ENCODE peak calls at places on chromosomes 12 and 14, in eight cellular contexts. T is GM12878, P is K562, Y is A549, H is IMR-90, D is SK-N-SH, N is HepG2, W is H1. Q is an unnamed sample.

GRCh38 chr14:31479026-31479425 is 8.8 kb downstream of the GPR33 start:
- DNase-seq in T (no peak), P (no peak), Y (no peak), H (no peak), D (no peak), N (no peak), W (no peak), Q (no peak)

GRCh38 chr12:132145334-132145733 is 1.1 kb downstream of the NOC4L start:
- DNase-seq in T (no peak), P (no peak), Y (no peak), H (no peak), D (peak; percentile 7), N (no peak), W (no peak), Q (no peak)

GRCh38 chr14:64536488-64537245 is 3.9 kb upstream of the HSPA2 start:
- DNase-seq in T (no peak), P (no peak), Y (peak; percentile 39), H (peak; percentile 46), D (no peak), N (peak; percentile 28), W (no peak), Q (no peak)

GRCh38 chr12:2754208-2754607 is 40.6 kb upstream of the FKBP4 start:
- DNase-seq in T (no peak), P (no peak), Y (no peak), H (no peak), D (peak; percentile 54), N (no peak), W (no peak), Q (no peak)

GRCh38 chr12:13194462-13195110 is 1.9 kb upstream of the EMP1 start:
- DNase-seq in T (no peak), P (no peak), Y (no peak), H (no peak), D (peak; percentile 52), N (no peak), W (no peak), Q (no peak)

GRCh38 chr14:50768693-50769092 is 62.3 kb downstream of the NIN start:
- DNase-seq in T (no peak), P (no peak), Y (no peak), H (peak; percentile 35), D (no peak), N (no peak), W (no peak), Q (no peak)

GRCh38 chr12:117821480-117822175 is 147.2 kb downstream of the KSR2 start:
- DNase-seq in T (no peak), P (no peak), Y (no peak), H (no peak), D (no peak), N (no peak), W (no peak), Q (no peak)

GRCh38 chr12:123973552-123974341 is 732 bp downstream of the ZNF664 start:
- DNase-seq in T (no peak), P (no peak), Y (peak; percentile 39), H (peak; percentile 10), D (peak; percentile 70), N (peak; percentile 21), W (peak; percentile 62), Q (peak; percentile 58)

GRCh38 chr12:70052476-70052875 is 190.8 kb upstream of the CNOT2 start:
- DNase-seq in T (no peak), P (no peak), Y (no peak), H (no peak), D (no peak), N (no peak), W (no peak), Q (no peak)

GRCh38 chr14:105444859-105445258 is 25.2 kb downstream of the MTA1 start:
- DNase-seq in T (no peak), P (no peak), Y (no peak), H (no peak), D (no peak), N (no peak), W (no peak), Q (no peak)

GRCh38 chr12:91179315-91179714 is 3.3 kb downstream of the DCN start:
- DNase-seq in T (no peak), P (no peak), Y (no peak), H (peak; percentile 21), D (no peak), N (no peak), W (no peak), Q (no peak)

GRCh38 chr12:85825751-85826150 is 10.5 kb downstream of the RASSF9 start:
- DNase-seq in T (no peak), P (no peak), Y (no peak), H (no peak), D (no peak), N (no peak), W (no peak), Q (no peak)

GRCh38 chr12:19419086-19419485 is 20.2 kb upstream of the AEBP2 start:
- DNase-seq in T (no peak), P (no peak), Y (no peak), H (no peak), D (no peak), N (no peak), W (no peak), Q (no peak)

GRCh38 chr12:103560604-103561101 is 26.4 kb upstream of the STAB2 start:
- DNase-seq in T (no peak), P (no peak), Y (peak; percentile 99), H (peak; percentile 98), D (no peak), N (peak; percentile 72), W (no peak), Q (no peak)

GRCh38 chr12:13000616-13000934 is 510 bp upstream of the HEBP1 start:
- DNase-seq in T (no peak), P (no peak), Y (peak; percentile 45), H (no peak), D (peak; percentile 74), N (no peak), W (no peak), Q (no peak)

GRCh38 chr12:80187660-80188090 is 88.3 kb downstream of the OTOGL start:
- DNase-seq in T (peak; percentile 40), P (no peak), Y (no peak), H (peak; percentile 41), D (no peak), N (no peak), W (no peak), Q (no peak)

GRCh38 chr14:106564058-106564643 is 1037.8 kb downstream of the TMEM121 start:
- DNase-seq in T (no peak), P (peak; percentile 32), Y (peak; percentile 41), H (no peak), D (peak; percentile 45), N (peak; percentile 43), W (peak; percentile 49), Q (no peak)

GRCh38 chr14:91138511-91139359 is 24.9 kb downstream of the DGLUCY start:
- DNase-seq in T (no peak), P (peak; percentile 40), Y (peak; percentile 62), H (no peak), D (no peak), N (peak; percentile 40), W (peak; percentile 66), Q (peak; percentile 47)

GRCh38 chr12:41014643-41015020 is 173.5 kb upstream of the PDZRN4 start:
- DNase-seq in T (no peak), P (no peak), Y (peak; percentile 52), H (peak; percentile 0), D (no peak), N (no peak), W (no peak), Q (no peak)

GRCh38 chr12:116594325-116595038 is 35.3 kb downstream of the MAP1LC3B2 start:
- DNase-seq in T (no peak), P (no peak), Y (no peak), H (no peak), D (no peak), N (no peak), W (no peak), Q (no peak)
- TF ChIP-seq USF2 in T (no peak), P (no peak), Y (no peak), H (no peak), D (no peak), N (no peak), W (no peak), Q (no peak)

GRCh38 chr12:75735853-75736252 is 224.4 kb upstream of the KRR1 start:
- DNase-seq in T (no peak), P (no peak), Y (no peak), H (no peak), D (no peak), N (no peak), W (no peak), Q (no peak)
- TF ChIP-seq USF2 in T (no peak), P (no peak), Y (no peak), H (no peak), D (no peak), N (no peak), W (no peak), Q (no peak)

DNA sequence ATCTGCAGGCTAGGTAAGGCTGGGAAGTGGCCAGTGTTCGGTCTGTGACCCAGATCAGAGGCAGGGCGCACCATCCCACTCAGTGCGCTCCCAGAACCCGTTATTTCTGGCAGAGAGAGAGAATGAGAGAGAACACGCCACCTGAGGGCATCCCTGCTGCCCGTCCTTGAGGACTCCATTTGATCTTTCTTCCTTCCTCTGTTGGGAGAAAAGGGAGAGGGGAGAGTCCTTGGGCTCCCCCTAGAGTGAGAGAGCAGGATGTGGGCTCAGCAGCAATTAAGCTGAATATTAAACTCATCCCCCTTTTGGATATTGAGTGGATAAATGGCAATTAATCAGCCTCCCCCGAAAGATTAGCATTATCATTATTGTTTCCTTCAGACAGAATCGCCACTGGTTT is 70.6 kb downstream of the IFT43 start:
- DNase-seq in T (no peak), P (peak; percentile 15), Y (peak; percentile 10), H (peak; percentile 4), D (no peak), N (no peak), W (no peak), Q (peak; percentile 21)
- TF ChIP-seq USF2 in T (no peak), P (no peak), Y (no peak), H (no peak), D (no peak), N (no peak), W (peak; percentile 58), Q (no peak)

DNA sequence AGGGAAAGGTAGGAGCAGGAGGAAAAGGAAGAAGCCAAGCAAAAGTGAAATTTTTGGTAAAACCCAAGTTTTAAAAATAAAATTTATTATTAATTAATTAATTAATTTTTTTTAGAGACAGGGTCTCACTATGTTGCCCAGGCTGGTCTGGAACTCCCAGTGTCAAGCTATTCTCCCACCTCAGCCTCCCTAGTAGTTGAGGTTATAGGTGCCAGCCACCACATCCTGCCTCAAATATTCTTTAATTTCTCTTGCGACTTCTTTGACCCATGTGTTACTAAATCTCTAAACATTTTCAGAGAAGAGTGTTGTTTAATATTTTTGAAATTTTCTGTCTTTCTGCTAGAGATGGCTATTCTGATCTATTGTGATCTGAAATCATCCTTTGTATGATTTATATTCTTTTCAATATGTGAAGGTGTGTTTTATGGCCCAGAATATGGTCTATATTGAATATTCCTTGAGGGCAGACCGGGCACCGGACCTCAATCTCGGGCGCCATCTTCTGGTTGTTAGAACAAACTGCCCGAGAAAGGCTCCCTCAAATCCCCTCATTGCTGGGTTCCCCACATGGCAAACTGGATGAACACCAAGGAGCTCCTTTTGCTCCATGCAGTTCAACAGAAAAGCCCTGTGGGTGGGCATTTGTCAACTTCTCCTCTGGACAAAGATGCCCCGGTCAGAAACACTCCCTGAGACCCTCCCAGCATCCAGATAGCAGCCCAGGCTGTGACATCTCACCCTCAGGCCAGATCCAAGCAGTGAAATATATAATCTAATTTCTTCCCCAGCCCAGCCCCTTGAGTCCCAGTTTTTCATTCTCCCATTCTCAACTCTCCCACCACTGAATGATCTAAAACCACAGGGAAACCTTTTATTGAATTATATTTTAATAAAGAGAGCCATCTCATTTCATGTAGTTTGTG is 110.5 kb downstream of the ASCL4 start:
- DNase-seq in T (no peak), P (peak; percentile 62), Y (peak; percentile 61), H (peak; percentile 49), D (peak; percentile 74), N (peak; percentile 58), W (peak; percentile 63), Q (peak; percentile 62)
- TF ChIP-seq USF2 in T (no peak), P (no peak), Y (no peak), H (no peak), D (no peak), N (no peak), W (no peak), Q (no peak)

Q was measured in WTC11.